ENCODE peak calls at places on chromosomes 11 and 22, in six cellular contexts. G is Panc1, L is heart left ventricle, Q is astrocyte of the spinal cord, U is PC-3, T is prostate gland. V is an unnamed sample.
A peak's percentile ranks its signal among the peaks of the same experiment; 100 is the strongest.

GRCh38 chr11:36257351-36257750 is 31.9 kb downstream of the COMMD9 start:
- DNase-seq in G (no peak), L (no peak), Q (no peak), U (no peak), T (no peak), V (peak; percentile 68)

GRCh38 chr11:35304393-35304790 is 115.0 kb downstream of the SLC1A2 start:
- DNase-seq in G (no peak), L (no peak), Q (peak; percentile 74), U (peak; percentile 55), T (peak; percentile 64), V (peak; percentile 78)

GRCh38 chr11:1922411-1923113 is 3.1 kb downstream of the TNNT3 start:
- DNase-seq in G (no peak), L (peak; percentile 70), Q (no peak), U (no peak), T (no peak), V (no peak)

GRCh38 chr11:85746640-85747039 is 60.6 kb upstream of the CCDC89 start:
- DNase-seq in G (no peak), L (no peak), Q (no peak), U (no peak), T (no peak), V (no peak)

GRCh38 chr11:116773203-116774112 is 671 bp upstream of the BUD13 start:
- DNase-seq in G (no peak), L (no peak), Q (peak; percentile 25), U (no peak), T (no peak), V (no peak)

GRCh38 chr11:971731-972365 is 46.2 kb downstream of the AP2A2 start:
- DNase-seq in G (no peak), L (peak; percentile 15), Q (no peak), U (no peak), T (no peak), V (no peak)

GRCh38 chr22:17131686-17132085 is 10.5 kb upstream of the TMEM121B start:
- DNase-seq in G (no peak), L (no peak), Q (no peak), U (no peak), T (no peak), V (no peak)

GRCh38 chr11:59368238-59369022 is 9.7 kb downstream of the OR5AN1 start:
- DNase-seq in G (no peak), L (no peak), Q (no peak), U (no peak), T (no peak), V (no peak)

GRCh38 chr22:23219787-23220484 is 39.6 kb downstream of the BCR start:
- DNase-seq in G (no peak), L (peak; percentile 56), Q (peak; percentile 47), U (peak; percentile 27), T (no peak), V (no peak)

GRCh38 chr11:65545853-65546216 is 12.3 kb downstream of the LTBP3 start:
- DNase-seq in G (no peak), L (no peak), Q (no peak), U (no peak), T (no peak), V (no peak)

GRCh38 chr22:17672417-17672991 is 33.9 kb downstream of the BCL2L13 start:
- DNase-seq in G (no peak), L (no peak), Q (no peak), U (peak; percentile 2), T (no peak), V (peak; percentile 40)

GRCh38 chr22:18991828-18992442 is 55.8 kb upstream of the PRODH start:
- DNase-seq in G (no peak), L (no peak), Q (no peak), U (no peak), T (no peak), V (no peak)

GRCh38 chr22:46079093-46079860 is 71.0 kb upstream of the PPARA start:
- DNase-seq in G (no peak), L (peak; percentile 38), Q (no peak), U (no peak), T (no peak), V (no peak)

GRCh38 chr22:46079861-46080821 is 70.2 kb upstream of the PPARA start:
- DNase-seq in G (no peak), L (peak; percentile 89), Q (peak; percentile 86), U (peak; percentile 79), T (peak; percentile 79), V (no peak)

GRCh38 chr22:46076651-46077339 is 73.5 kb upstream of the PPARA start:
- DNase-seq in G (no peak), L (peak; percentile 60), Q (no peak), U (peak; percentile 71), T (peak; percentile 44), V (no peak)

GRCh38 chr22:46077669-46078099 is 72.6 kb upstream of the PPARA start:
- DNase-seq in G (no peak), L (peak; percentile 47), Q (no peak), U (no peak), T (no peak), V (no peak)

DNA sequence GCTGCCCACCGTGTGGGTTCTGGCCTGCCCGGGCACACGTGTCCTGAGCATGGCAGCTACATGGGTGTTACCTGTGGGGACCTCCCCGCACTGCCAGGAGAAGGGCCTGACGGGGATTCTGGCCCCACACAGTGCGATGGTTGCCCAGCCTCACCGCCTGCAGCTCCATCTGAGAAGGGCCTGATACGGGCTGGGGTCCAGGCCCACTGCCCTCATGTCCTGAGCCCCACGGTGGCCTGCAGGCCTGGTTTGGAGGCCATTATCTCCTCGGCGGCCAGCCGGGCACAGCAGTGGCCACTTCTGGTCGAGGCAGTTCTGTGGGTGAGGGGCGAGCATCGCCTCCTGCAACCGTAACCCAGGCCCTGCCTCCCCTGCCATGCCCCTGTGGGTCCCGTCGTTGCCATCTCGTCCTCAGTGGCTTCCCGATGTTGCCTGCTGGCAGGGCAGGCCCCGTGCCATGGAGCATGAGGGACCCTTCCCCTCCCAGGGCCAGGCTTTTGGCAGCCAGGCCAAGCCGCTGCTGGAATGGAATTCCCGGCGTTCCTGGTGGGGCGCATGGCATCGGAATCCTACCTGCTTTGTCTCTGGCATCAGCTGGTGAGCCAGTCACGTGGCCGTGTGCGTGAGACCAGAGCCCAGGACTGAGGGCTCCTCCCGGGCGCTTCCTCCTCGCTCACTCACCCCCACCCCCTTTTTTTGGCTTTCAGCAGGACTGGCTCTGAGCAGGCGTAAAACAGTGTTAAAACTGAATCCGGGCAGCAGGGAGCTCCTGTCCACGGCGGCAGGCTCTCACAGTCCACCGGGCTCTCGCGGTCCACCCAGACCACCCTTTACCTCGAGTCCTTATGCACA is 71.9 kb upstream of the PPARA start:
- DNase-seq in G (no peak), L (peak; percentile 87), Q (no peak), U (peak; percentile 88), T (peak; percentile 91), V (no peak)
- H3K4me3 ChIP-seq in G (peak overlapping the region; percentile 83), L (peak overlapping the region; percentile 90), Q (peak overlapping the region; percentile 86), U (peak overlapping the region; percentile 94), T (peak overlapping the region; percentile 78), V (peak overlapping the region; percentile 65)

DNA sequence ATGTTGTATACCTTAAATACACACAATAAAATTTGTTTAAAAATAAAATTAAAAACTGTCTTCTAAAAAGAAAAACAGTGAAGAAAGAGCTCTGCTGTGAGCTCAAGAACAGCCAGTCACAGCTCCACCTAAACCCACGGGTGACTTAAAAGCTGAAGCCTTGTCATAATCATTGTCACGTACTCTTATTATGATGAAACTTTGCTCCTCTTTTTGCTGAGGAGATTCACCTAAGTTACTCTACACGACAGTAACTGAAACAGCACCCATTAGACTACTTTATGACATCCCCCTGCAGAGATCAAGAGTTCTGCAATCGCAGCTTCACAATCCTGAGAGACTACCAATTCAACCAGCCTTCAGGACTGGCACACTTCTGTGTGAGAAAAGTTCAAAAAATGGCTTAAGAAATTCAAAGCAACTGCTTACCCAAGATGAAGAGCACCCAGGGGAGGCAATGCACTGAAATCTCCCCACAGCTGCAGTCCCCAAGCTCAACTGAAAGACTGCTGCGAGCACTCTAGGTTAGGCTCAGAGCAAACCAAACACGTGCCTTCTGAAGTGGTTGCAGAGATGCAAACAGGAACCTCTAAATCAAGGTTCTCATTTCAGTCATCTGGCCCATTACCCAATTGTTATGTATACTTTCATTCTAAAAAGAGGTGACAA is at the start of gene JAML:
- DNase-seq in G (no peak), L (no peak), Q (no peak), U (no peak), T (no peak), V (no peak)
- TF ChIP-seq CTCF in G (no peak), L (no peak), Q (no peak), U (no peak), T (no peak), V (no peak)

DNA sequence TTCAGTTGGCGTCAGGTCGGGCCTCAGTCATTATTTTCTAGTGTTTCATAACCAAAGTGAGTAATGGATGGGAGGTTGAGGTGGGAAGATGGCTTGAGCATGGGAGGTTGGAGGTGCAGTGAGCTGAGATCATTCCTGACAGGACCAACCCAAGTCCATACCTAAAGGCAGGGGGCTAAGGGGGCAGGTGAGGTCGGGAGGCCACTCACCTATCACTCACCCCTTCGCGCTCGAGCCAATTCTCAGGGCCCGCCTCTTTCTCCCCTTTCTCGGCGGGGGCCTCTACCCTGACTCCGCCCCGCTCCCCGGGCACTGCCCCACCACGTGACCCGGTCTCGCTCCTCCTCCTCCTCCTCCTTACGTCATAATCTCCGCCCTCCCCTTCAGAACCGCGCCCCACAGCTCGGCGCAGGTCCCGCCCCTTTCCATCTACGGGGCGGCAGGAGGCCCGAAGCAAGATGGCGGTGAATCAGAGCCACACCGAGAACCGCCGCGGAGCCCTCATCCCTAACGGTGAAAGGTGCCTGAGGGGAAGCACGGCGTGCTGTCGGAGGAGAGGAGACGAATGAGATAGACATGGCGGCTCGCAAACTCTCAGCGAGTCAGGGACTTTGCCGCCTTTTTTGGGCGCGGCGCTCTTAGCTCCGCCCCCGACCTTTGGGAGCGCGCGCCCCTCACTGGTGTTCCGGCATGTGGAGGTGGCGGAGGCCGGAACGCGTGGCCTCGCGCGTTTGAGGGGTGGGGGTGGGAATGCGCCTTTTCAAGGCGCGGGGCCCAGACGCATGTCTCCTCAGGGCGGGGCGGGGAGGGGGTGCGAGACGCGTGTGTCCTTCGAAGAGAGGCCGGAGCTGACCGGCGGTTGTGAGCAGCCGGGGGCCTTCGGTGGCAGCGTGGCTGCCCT is at the start of gene WBP2NL:
- DNase-seq in G (peak; percentile 10), L (peak; percentile 85), Q (peak; percentile 80), U (peak; percentile 69), T (peak; percentile 87), V (peak; percentile 10)
- H3K4me3 ChIP-seq in G (peak within 1 kb of the TSS; percentile 54), L (peak within 1 kb of the TSS; percentile 69), Q (peak within 1 kb of the TSS; percentile 44), U (peak within 1 kb of the TSS; percentile 48), T (peak within 1 kb of the TSS; percentile 34), V (peak within 1 kb of the TSS; percentile 64)

GRCh38 chr11:130905512-130905911 is 10.8 kb downstream of the SNX19 start:
- DNase-seq in G (no peak), L (no peak), Q (no peak), U (no peak), T (no peak), V (no peak)

GRCh38 chr11:130906616-130907015 is 9.7 kb downstream of the SNX19 start:
- DNase-seq in G (no peak), L (no peak), Q (no peak), U (no peak), T (no peak), V (no peak)

GRCh38 chr11:130902380-130902779 is 13.9 kb downstream of the SNX19 start:
- DNase-seq in G (no peak), L (no peak), Q (no peak), U (no peak), T (no peak), V (no peak)

GRCh38 chr11:130907229-130907628 is 9.1 kb downstream of the SNX19 start:
- DNase-seq in G (no peak), L (no peak), Q (no peak), U (no peak), T (no peak), V (no peak)

DNA sequence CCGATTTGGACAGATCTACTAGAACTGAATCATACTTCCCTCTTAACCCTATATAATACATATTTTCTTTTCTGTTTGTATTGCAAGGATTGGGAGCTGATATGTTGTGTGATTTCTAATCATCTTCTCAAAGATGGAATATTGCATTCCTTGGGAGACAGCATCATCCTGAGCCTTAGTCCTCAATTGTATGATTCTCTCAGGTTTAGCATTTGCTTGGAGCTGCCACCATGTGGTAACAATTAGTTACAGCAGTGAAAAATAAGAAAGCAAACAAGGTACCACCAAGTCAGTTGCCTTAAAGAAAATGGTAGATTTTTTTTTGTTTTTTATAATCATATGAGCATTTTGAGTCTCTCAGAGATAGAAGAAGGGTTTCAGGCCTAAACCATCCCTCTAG is 11.9 kb downstream of the SNX19 start:
- DNase-seq in G (no peak), L (no peak), Q (peak; percentile 24), U (peak; percentile 45), T (no peak), V (no peak)
- TF ChIP-seq CTCF in G (peak; percentile 69), L (peak; percentile 27), Q (peak; percentile 47), U (peak; percentile 74), T (peak; percentile 10), V (peak; percentile 59)